ENCODE peak calls at places on chromosomes 12 and 14, in nine cellular contexts. D is GM06990, R is hepatocyte, E is Calu3, T is AG10803, A is AG04449, G is right lobe of liver, W is type B pancreatic cell, S is OCI-LY7. C is an unnamed sample.

GRCh38 chr12:131779027-131779426 is 49.2 kb upstream of the MMP17 start:
- DNase-seq in D (no peak), R (no peak), E (no peak), T (no peak), A (no peak), G (no peak), W (no peak), S (no peak), C (no peak)

GRCh38 chr12:115443351-115443938 is 759.5 kb upstream of the TBX3 start:
- DNase-seq in D (no peak), R (no peak), E (no peak), T (no peak), A (no peak), G (no peak), W (no peak), S (no peak), C (no peak)

GRCh38 chr12:128914908-128915563 is 61.8 kb downstream of the GLT1D1 start:
- DNase-seq in D (peak), R (no peak), E (no peak), T (no peak), A (no peak), G (no peak), W (no peak), S (peak), C (no peak)

GRCh38 chr12:131828671-131829350 is 618 bp downstream of the MMP17 start:
- DNase-seq in D (no peak), R (peak), E (peak), T (no peak), A (no peak), G (peak), W (peak), S (no peak), C (peak)

GRCh38 chr12:124862768-124863408 is 776 bp downstream of the SCARB1 start:
- DNase-seq in D (peak), R (peak), E (peak), T (peak), A (no peak), G (peak), W (no peak), S (peak), C (no peak)

GRCh38 chr14:51219473-51220448 is 20.3 kb upstream of the TMX1 start:
- DNase-seq in D (no peak), R (peak), E (peak), T (peak), A (no peak), G (no peak), W (no peak), S (peak), C (no peak)

GRCh38 chr14:51539571-51540037 is 112.1 kb upstream of the FRMD6 start:
- DNase-seq in D (no peak), R (no peak), E (peak), T (peak), A (peak), G (no peak), W (no peak), S (no peak), C (no peak)

GRCh38 chr12:40375076-40375475 is 150.3 kb downstream of the LRRK2 start:
- DNase-seq in D (no peak), R (no peak), E (no peak), T (peak), A (no peak), G (no peak), W (no peak), S (peak), C (no peak)

GRCh38 chr12:111761099-111761498 is 5.6 kb upstream of the ALDH2 start:
- DNase-seq in D (peak), R (no peak), E (no peak), T (no peak), A (no peak), G (no peak), W (no peak), S (peak), C (no peak)

GRCh38 chr14:88516742-88517418 is 37.9 kb downstream of the PTPN21 start:
- DNase-seq in D (no peak), R (peak), E (no peak), T (no peak), A (no peak), G (no peak), W (no peak), S (no peak), C (no peak)

GRCh38 chr12:65039306-65039705 is 81.8 kb downstream of the WIF1 start:
- DNase-seq in D (no peak), R (no peak), E (no peak), T (no peak), A (no peak), G (no peak), W (no peak), S (no peak), C (no peak)
- TF ChIP-seq CTCF in D (no peak), R (no peak), E (no peak), T (no peak), A (no peak), G (no peak), W (no peak), S (no peak), C (no peak)

GRCh38 chr12:52327830-52328500 is 6.8 kb upstream of the KRT83 start:
- DNase-seq in D (no peak), R (no peak), E (no peak), T (no peak), A (no peak), G (no peak), W (no peak), S (no peak), C (no peak)
- TF ChIP-seq CTCF in D (no peak), R (no peak), E (no peak), T (no peak), A (no peak), G (no peak), W (no peak), S (no peak), C (no peak)

GRCh38 chr14:59986556-59987059 is 66.7 kb downstream of the LRRC9 start:
- DNase-seq in D (no peak), R (no peak), E (no peak), T (no peak), A (no peak), G (no peak), W (no peak), S (no peak), C (no peak)
- TF ChIP-seq CTCF in D (no peak), R (no peak), E (no peak), T (no peak), A (no peak), G (no peak), W (no peak), S (no peak), C (no peak)

DNA sequence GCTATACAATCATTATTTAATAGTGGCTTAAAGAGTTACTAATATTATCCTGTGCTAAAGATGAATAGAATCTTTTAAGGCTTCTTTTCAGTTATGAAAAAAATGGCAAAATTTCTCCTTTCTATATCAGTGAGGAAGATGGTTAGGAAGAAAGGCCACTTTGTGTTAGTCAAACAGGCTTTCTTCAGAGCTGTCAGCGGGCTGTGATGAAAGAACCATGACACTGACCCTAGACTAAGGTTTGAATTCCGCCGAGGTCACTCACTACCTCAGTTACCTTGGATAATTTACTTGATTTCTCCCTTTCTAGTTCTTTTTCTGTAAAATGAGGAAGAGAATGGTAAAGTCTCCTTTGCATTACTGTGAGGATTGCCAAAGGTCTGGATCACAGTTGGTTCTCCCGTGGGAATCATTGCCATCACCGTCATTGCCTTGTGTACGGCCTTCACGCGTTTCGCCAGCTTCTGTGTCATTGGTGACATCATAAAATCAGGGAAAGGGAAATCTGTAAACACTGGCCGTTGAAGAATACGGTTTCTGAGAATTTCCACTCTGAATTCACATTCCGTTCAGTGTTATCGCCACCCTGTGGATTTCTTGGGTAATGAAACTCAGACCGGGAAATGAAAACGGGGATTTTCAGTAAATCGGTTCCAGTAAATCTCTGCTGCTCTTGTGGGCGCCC is 26.7 kb upstream of the YBX3 start:
- DNase-seq in D (peak), R (peak), E (peak), T (peak), A (peak), G (peak), W (peak), S (peak), C (no peak)
- TF ChIP-seq CTCF in D (peak), R (peak), E (peak), T (peak), A (peak), G (peak), W (peak), S (peak), C (no peak)

DNA sequence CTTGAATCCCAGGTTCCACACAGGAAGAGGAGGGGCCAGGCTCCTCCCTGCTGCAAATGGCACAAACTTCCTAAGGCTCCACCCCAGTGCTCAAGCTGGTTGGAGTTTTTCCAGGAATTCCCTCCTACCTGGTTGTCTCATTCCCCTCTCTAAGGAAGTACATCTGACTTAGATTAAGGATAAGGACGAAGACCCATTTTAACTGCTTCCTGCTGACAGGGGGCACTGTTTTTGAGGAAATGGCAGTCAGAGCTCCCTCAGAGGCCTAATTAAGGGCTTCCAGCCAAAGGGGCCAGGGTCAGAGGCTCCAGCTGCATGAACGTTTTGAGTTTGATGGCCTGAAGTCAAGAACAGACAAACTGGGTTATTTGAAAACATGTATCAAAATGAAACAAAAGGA is 1084.7 kb downstream of the SLC6A15 start:
- DNase-seq in D (no peak), R (peak), E (no peak), T (no peak), A (no peak), G (no peak), W (no peak), S (no peak), C (no peak)
- TF ChIP-seq CTCF in D (no peak), R (peak), E (no peak), T (peak), A (no peak), G (no peak), W (peak), S (no peak), C (no peak)

C was measured in activated B cell treated with CpG ODN at 0.5 μM for 24 hours.